ENCODE peak calls at places on chromosomes 1 and 21, in five cellular contexts. J is HepG2, M is GM12878, L is K562, B is SK-N-SH. X is an unnamed sample.

GRCh38 chr1:92476071-92476607 is 10.6 kb downstream of the GFI1 start:
- DNase-seq in M (no peak), B (no peak), L (no peak), J (no peak), X (no peak)

GRCh38 chr21:27429612-27430361 is 462.9 kb upstream of the ADAMTS5 start:
- DNase-seq in L (no peak), M (no peak), B (no peak), J (no peak), X (no peak)

GRCh38 chr21:34844924-34845238 is 176.1 kb downstream of the CLIC6 start:
- DNase-seq in B (no peak), L (no peak), M (no peak), J (no peak), X (no peak)

GRCh38 chr1:25727819-25728286 is 72.1 kb upstream of the SELENON start:
- DNase-seq in J (peak; percentile 23), M (no peak), L (no peak), B (peak; percentile 82), X (no peak)

GRCh38 chr1:109979489-109980091 is 5.0 kb upstream of the AHCYL1 start:
- DNase-seq in L (peak; percentile 54), B (no peak), M (no peak), J (no peak), X (no peak)

GRCh38 chr1:243471754-243472725 is 216.2 kb downstream of the SDCCAG8 start:
- DNase-seq in M (peak; percentile 26), L (no peak), B (no peak), J (no peak), X (no peak)

GRCh38 chr1:225670806-225671733 is 18.1 kb upstream of the ENAH start:
- DNase-seq in M (no peak), B (no peak), L (no peak), J (peak; percentile 97), X (no peak)

GRCh38 chr21:39066829-39067785 is 116.1 kb downstream of the PSMG1 start:
- DNase-seq in B (no peak), J (no peak), M (no peak), L (no peak), X (no peak)

GRCh38 chr1:97204468-97204867 is 482.9 kb downstream of the PTBP2 start:
- DNase-seq in L (no peak), B (no peak), M (no peak), J (no peak), X (no peak)

GRCh38 chr1:189513091-189513490 is 964.6 kb downstream of the BRINP3 start:
- DNase-seq in B (no peak), J (peak; percentile 50), M (no peak), L (no peak), X (no peak)

GRCh38 chr1:38672692-38673091 is 186.9 kb downstream of the RRAGC start:
- DNase-seq in M (no peak), J (no peak), L (no peak), B (no peak), X (no peak)

GRCh38 chr1:33338495-33339211 is 17.8 kb upstream of the A3GALT2 start:
- DNase-seq in M (no peak), J (peak; percentile 28), L (no peak), B (no peak), X (no peak)

GRCh38 chr1:230067441-230067870 is 418 bp downstream of the GALNT2 start:
- DNase-seq in B (peak; percentile 87), M (no peak), L (peak; percentile 82), J (peak; percentile 16), X (no peak)

GRCh38 chr1:13968361-13968760 is 268.4 kb downstream of the PRDM2 start:
- DNase-seq in M (no peak), L (no peak), B (no peak), J (no peak), X (no peak)

GRCh38 chr1:44531785-44532566 is 126.9 kb downstream of the RNF220 start:
- DNase-seq in J (peak; percentile 74), L (peak; percentile 84), M (peak; percentile 16), B (no peak), X (peak; percentile 78)

GRCh38 chr1:7856345-7856744 is 3.5 kb upstream of the UTS2 start:
- DNase-seq in B (no peak), L (no peak), M (no peak), J (peak; percentile 18), X (no peak)

GRCh38 chr21:14773777-14774345 is 227.7 kb upstream of the SAMSN1 start:
- DNase-seq in L (peak; percentile 68), M (no peak), J (peak; percentile 30), B (peak; percentile 1), X (peak; percentile 29)

GRCh38 chr1:154352581-154353459 is 27.5 kb downstream of the ATP8B2 start:
- DNase-seq in B (peak; percentile 63), J (no peak), L (peak; percentile 62), M (no peak), X (no peak)

GRCh38 chr1:146019225-146020057 is 2.1 kb downstream of the HJV start:
- DNase-seq in L (no peak), M (no peak), J (no peak), B (no peak), X (no peak)

GRCh38 chr21:36668713-36669112 is 30.2 kb upstream of the SIM2 start:
- DNase-seq in B (no peak), J (no peak), M (no peak), L (no peak), X (no peak)

GRCh38 chr1:73623946-73624345 is 574.0 kb downstream of the LRRIQ3 start:
- DNase-seq in B (no peak), L (no peak), M (no peak), J (no peak), X (no peak)

GRCh38 chr21:44800103-44800502 is 1.5 kb downstream of the UBE2G2 start:
- DNase-seq in L (no peak), J (peak; percentile 63), M (no peak), B (peak; percentile 64), X (no peak)

GRCh38 chr1:192160186-192160585 is 1.9 kb downstream of the RGS18 start:
- DNase-seq in B (no peak), M (no peak), J (no peak), L (no peak), X (no peak)

GRCh38 chr1:100896481-100896982 is 642 bp downstream of the SLC30A7 start:
- DNase-seq in L (peak; percentile 37), B (peak; percentile 41), J (peak; percentile 76), M (peak; percentile 57), X (peak; percentile 38)

GRCh38 chr1:205729945-205730610 is 19.9 kb downstream of the NUCKS1 start:
- DNase-seq in J (no peak), L (no peak), B (no peak), M (no peak), X (no peak)

GRCh38 chr1:169527461-169528213 is 41.9 kb upstream of the SLC19A2 start:
- DNase-seq in B (no peak), M (no peak), J (no peak), L (no peak), X (no peak)

GRCh38 chr1:30757196-30757949 is at the start of gene LAPTM5:
- DNase-seq in L (no peak), J (no peak), B (no peak), M (no peak), X (no peak)

GRCh38 chr1:171563675-171564074 is 58.4 kb upstream of the MYOCOS start:
- DNase-seq in M (no peak), B (no peak), L (no peak), J (no peak), X (no peak)
- TF ChIP-seq ZBTB33 in M (no peak), B (no peak), L (no peak), J (no peak), X (no peak)

DNA sequence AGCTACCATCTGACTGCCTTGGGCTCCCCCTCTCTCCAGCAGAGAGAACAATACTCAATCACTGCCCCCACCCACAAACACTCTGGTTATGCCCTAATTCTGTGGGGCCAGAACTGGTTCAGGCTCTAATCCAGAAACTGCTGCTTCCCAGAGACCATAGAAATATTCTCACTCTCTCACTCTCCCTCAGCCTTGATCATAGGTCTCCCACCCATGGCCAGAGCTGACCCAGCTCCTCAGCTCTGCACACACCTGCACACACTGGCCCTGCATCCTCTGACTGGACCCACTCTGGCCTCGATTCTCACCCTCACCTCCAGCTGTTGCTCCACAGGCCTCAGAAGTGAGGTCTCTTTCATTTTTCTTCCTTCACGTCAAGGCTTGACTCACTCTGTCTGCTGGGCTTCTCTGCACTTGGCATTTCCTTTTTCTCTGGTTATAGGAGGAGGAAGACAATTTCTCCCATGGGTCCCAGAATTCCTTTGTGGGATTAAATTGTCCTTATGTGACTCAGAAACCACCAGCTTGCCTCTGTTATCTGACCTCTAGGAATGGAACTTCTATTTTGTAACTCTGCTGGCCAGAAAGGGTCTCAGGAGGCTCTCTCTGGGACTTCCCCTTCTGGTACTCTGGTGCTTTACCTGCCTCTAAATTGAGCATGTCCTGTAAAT is 15.6 kb upstream of the ZMYM6 start:
- DNase-seq in M (no peak), J (no peak), L (no peak), B (no peak), X (no peak)
- TF ChIP-seq YY1 in M (no peak), J (no peak), L (no peak), B (no peak), X (no peak)

DNA sequence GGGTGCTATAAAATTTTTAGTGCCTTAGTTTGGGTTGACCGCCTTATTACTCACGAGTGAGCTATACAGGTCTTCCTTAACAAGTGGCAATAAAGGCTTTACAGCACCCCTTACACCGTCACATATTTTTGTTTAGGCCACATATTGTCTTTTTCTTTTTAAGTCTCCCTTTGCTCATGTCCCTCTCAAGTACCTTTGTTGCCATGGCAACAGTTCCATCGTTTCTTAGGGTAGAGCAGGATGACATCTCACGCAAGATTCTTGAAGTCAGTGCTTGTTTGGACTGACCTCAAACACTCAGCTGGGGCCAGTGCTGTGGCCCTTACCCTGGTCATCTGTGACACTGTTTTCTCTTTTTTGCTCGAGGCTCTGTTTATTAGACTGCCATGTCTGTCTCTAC is 69.8 kb downstream of the PBX1 start:
- DNase-seq in J (no peak), M (no peak), B (no peak), L (no peak), X (no peak)
- H3K36me3 ChIP-seq in J (no peaks in the 10 kb centered on the region), M (no peaks in the 10 kb centered on the region), B (peaks cover 15% of the 10 kb centered on the region), L (no peaks in the 10 kb centered on the region), X (no peaks in the 10 kb centered on the region)

DNA sequence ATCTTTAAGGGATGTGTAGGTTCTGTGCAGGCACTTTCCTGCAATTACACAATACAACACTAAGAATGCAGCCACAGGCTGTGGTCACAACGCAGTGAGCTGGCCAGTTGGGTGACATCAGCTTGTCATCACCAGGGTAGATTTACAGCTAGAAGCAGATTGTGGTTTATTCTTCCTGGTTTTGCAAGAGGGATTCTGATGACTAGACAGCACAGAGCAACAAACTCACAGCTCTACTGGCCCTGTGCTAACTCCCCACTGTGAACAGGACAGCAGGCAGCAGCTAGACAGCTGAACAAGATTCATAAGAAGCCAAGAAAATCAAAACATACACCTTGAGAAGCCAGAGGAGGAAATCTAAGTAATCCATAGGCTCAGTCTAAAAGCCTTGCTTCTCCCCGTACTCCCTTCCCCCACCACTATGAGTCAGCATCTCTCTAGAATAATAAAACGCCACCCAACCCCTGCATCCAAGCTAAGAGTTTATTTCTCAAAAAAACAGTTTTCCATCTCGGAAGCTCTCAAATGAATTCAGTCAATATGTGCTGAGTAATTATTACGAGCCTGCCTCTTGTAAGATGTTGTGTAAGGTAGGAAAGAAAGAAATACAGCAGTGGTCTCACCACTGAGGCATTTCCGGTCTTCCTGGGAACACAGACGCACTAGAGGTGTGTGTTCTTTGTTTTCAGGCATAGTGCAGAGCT is 162.8 kb downstream of the NTPCR start:
- DNase-seq in B (no peak), M (peak; percentile 26), L (peak; percentile 18), J (peak; percentile 48), X (peak; percentile 94)
- TF ChIP-seq ZBTB33 in B (peak; percentile 90), M (no peak), L (no peak), J (no peak), X (no peak)